ENCODE peak calls at places on chromosomes 12 and 14, in seven cellular contexts. G, L, H, R, A, Q and X are unnamed samples.

GRCh38 chr12:115752913-115753726 is 524.4 kb downstream of the MED13L start:
- DNase-seq in G (peak; percentile 89), L (no peak), H (no peak), R (peak; percentile 4), A (peak; percentile 77), Q (no peak), X (peak; percentile 90)

GRCh38 chr14:91220581-91221000 is 23.9 kb downstream of the GPR68 start:
- DNase-seq in G (no peak), L (no peak), H (no peak), R (no peak), A (no peak), Q (no peak), X (no peak)

GRCh38 chr14:32588448-32589320 is 259.6 kb downstream of the AKAP6 start:
- DNase-seq in G (peak; percentile 51), L (no peak), H (no peak), R (no peak), A (no peak), Q (no peak), X (peak; percentile 61)

GRCh38 chr14:40694026-40694425 is 912.6 kb upstream of the LRFN5 start:
- DNase-seq in G (no peak), L (no peak), H (no peak), R (no peak), A (no peak), Q (no peak), X (no peak)

GRCh38 chr12:131052063-131052781 is 98.5 kb downstream of the ADGRD1 start:
- DNase-seq in G (no peak), L (no peak), H (no peak), R (no peak), A (no peak), Q (no peak), X (no peak)

GRCh38 chr14:104957146-104958113 is 20.7 kb downstream of the AHNAK2 start:
- DNase-seq in G (no peak), L (no peak), H (no peak), R (no peak), A (no peak), Q (no peak), X (no peak)

GRCh38 chr14:43119672-43120071 is 1387.4 kb downstream of the FSCB start:
- DNase-seq in G (no peak), L (no peak), H (no peak), R (no peak), A (no peak), Q (no peak), X (no peak)

GRCh38 chr14:81436296-81437138 is 36.4 kb upstream of the STON2 start:
- DNase-seq in G (peak; percentile 56), L (peak; percentile 54), H (peak; percentile 12), R (peak; percentile 44), A (no peak), Q (peak; percentile 5), X (peak; percentile 56)

GRCh38 chr14:77151245-77151644 is 9.7 kb upstream of the ZDHHC22 start:
- DNase-seq in G (peak; percentile 18), L (no peak), H (no peak), R (no peak), A (no peak), Q (no peak), X (peak; percentile 30)

GRCh38 chr14:61188936-61189808 is 92.0 kb downstream of the TMEM30B start:
- DNase-seq in G (peak; percentile 58), L (peak; percentile 69), H (no peak), R (no peak), A (no peak), Q (no peak), X (peak; percentile 27)

GRCh38 chr12:78802593-78802992 is 62.0 kb upstream of the SYT1 start:
- DNase-seq in G (peak; percentile 66), L (no peak), H (no peak), R (no peak), A (no peak), Q (no peak), X (peak; percentile 60)

GRCh38 chr12:44765796-44766195 is 110.3 kb downstream of the NELL2 start:
- DNase-seq in G (no peak), L (no peak), H (no peak), R (no peak), A (no peak), Q (no peak), X (no peak)

GRCh38 chr14:93720981-93721483 is 67.3 kb downstream of the PRIMA1 start:
- DNase-seq in G (no peak), L (no peak), H (no peak), R (no peak), A (no peak), Q (no peak), X (no peak)

GRCh38 chr12:24530689-24531088 is 418.2 kb downstream of the BCAT1 start:
- DNase-seq in G (no peak), L (no peak), H (no peak), R (no peak), A (no peak), Q (no peak), X (peak; percentile 4)

GRCh38 chr12:104549820-104550480 is 93.2 kb downstream of the CHST11 start:
- DNase-seq in G (peak; percentile 40), L (no peak), H (no peak), R (no peak), A (no peak), Q (no peak), X (peak; percentile 35)

GRCh38 chr12:47194501-47194900 is 114.7 kb upstream of the AMIGO2 start:
- DNase-seq in G (no peak), L (no peak), H (no peak), R (no peak), A (no peak), Q (no peak), X (no peak)

GRCh38 chr14:82112210-82112839 is 578.7 kb upstream of the SEL1L start:
- DNase-seq in G (no peak), L (no peak), H (no peak), R (no peak), A (no peak), Q (no peak), X (no peak)